ENCODE peak calls at places on chromosomes 16 and 17, in nine cellular contexts. One of them, this sample, is unnamed.
A peak's percentile ranks its signal among the peaks of the same experiment; 100 is the strongest.

GRCh38 chr16:80580109-80580832 is 39.5 kb downstream of the DYNLRB2 start:
- DNase-seq in stimulated activated CD8-positive, alpha-beta memory T cell treated with anti-CD3 and anti-CD28 coated beads, Interleukin-15, amount 100 ng/mL, for 24 hours: peak; percentile 3
- DNase-seq in NAMALWA: no peak
- DNase-seq in activated CD4-positive, alpha-beta T cell treated with anti-CD3 and anti-CD28 coated beads for 48 hours: peak; percentile 82
- DNase-seq in nephron progenitor cell: no peak
- DNase-seq in neural progenitor cell: no peak
- DNase-seq in hypothalamus: no peak
- DNase-seq in naive thymus-derived CD8-positive, alpha-beta T cell: peak; percentile 30
- DNase-seq in CD4-positive, alpha-beta T cell: peak; percentile 42
- DNase-seq in this sample: peak; percentile 63

GRCh38 chr17:13030459-13031305 is 12.9 kb upstream of the ELAC2 start:
- DNase-seq in naive thymus-derived CD8-positive, alpha-beta T cell: peak; percentile 57
- DNase-seq in CD4-positive, alpha-beta T cell: peak; percentile 27
- DNase-seq in stimulated activated CD8-positive, alpha-beta memory T cell treated with anti-CD3 and anti-CD28 coated beads, Interleukin-15, amount 100 ng/mL, for 24 hours: no peak
- DNase-seq in NAMALWA: peak; percentile 61
- DNase-seq in hypothalamus: no peak
- DNase-seq in nephron progenitor cell: peak; percentile 59
- DNase-seq in neural progenitor cell: peak; percentile 63
- DNase-seq in activated CD4-positive, alpha-beta T cell treated with anti-CD3 and anti-CD28 coated beads for 48 hours: peak; percentile 57
- DNase-seq in this sample: peak; percentile 32

GRCh38 chr17:56978441-56979090 is 635 bp downstream of the SCPEP1 start:
- DNase-seq in naive thymus-derived CD8-positive, alpha-beta T cell: no peak
- DNase-seq in activated CD4-positive, alpha-beta T cell treated with anti-CD3 and anti-CD28 coated beads for 48 hours: no peak
- DNase-seq in stimulated activated CD8-positive, alpha-beta memory T cell treated with anti-CD3 and anti-CD28 coated beads, Interleukin-15, amount 100 ng/mL, for 24 hours: no peak
- DNase-seq in CD4-positive, alpha-beta T cell: no peak
- DNase-seq in neural progenitor cell: no peak
- DNase-seq in nephron progenitor cell: no peak
- DNase-seq in NAMALWA: peak; percentile 55
- DNase-seq in hypothalamus: no peak
- DNase-seq in this sample: no peak

GRCh38 chr17:44122825-44123355 is 551 bp downstream of the HDAC5 start:
- DNase-seq in NAMALWA: peak; percentile 47
- DNase-seq in hypothalamus: no peak
- DNase-seq in naive thymus-derived CD8-positive, alpha-beta T cell: no peak
- DNase-seq in neural progenitor cell: no peak
- DNase-seq in stimulated activated CD8-positive, alpha-beta memory T cell treated with anti-CD3 and anti-CD28 coated beads, Interleukin-15, amount 100 ng/mL, for 24 hours: no peak
- DNase-seq in nephron progenitor cell: no peak
- DNase-seq in CD4-positive, alpha-beta T cell: peak; percentile 28
- DNase-seq in activated CD4-positive, alpha-beta T cell treated with anti-CD3 and anti-CD28 coated beads for 48 hours: peak; percentile 29
- DNase-seq in this sample: no peak

GRCh38 chr16:7325835-7326234 is 6.8 kb upstream of the RBFOX1 start:
- DNase-seq in naive thymus-derived CD8-positive, alpha-beta T cell: no peak
- DNase-seq in stimulated activated CD8-positive, alpha-beta memory T cell treated with anti-CD3 and anti-CD28 coated beads, Interleukin-15, amount 100 ng/mL, for 24 hours: no peak
- DNase-seq in CD4-positive, alpha-beta T cell: no peak
- DNase-seq in NAMALWA: no peak
- DNase-seq in hypothalamus: no peak
- DNase-seq in nephron progenitor cell: no peak
- DNase-seq in neural progenitor cell: no peak
- DNase-seq in activated CD4-positive, alpha-beta T cell treated with anti-CD3 and anti-CD28 coated beads for 48 hours: no peak
- DNase-seq in this sample: no peak

GRCh38 chr17:75474736-75475135 is 18.3 kb downstream of the TMEM94 start:
- DNase-seq in CD4-positive, alpha-beta T cell: no peak
- DNase-seq in hypothalamus: no peak
- DNase-seq in nephron progenitor cell: no peak
- DNase-seq in NAMALWA: no peak
- DNase-seq in neural progenitor cell: no peak
- DNase-seq in stimulated activated CD8-positive, alpha-beta memory T cell treated with anti-CD3 and anti-CD28 coated beads, Interleukin-15, amount 100 ng/mL, for 24 hours: no peak
- DNase-seq in activated CD4-positive, alpha-beta T cell treated with anti-CD3 and anti-CD28 coated beads for 48 hours: no peak
- DNase-seq in naive thymus-derived CD8-positive, alpha-beta T cell: no peak
- DNase-seq in this sample: no peak

GRCh38 chr17:38417210-38417951 is 10.9 kb upstream of the ARHGAP23 start:
- DNase-seq in neural progenitor cell: no peak
- DNase-seq in activated CD4-positive, alpha-beta T cell treated with anti-CD3 and anti-CD28 coated beads for 48 hours: no peak
- DNase-seq in CD4-positive, alpha-beta T cell: no peak
- DNase-seq in nephron progenitor cell: no peak
- DNase-seq in NAMALWA: peak; percentile 34
- DNase-seq in stimulated activated CD8-positive, alpha-beta memory T cell treated with anti-CD3 and anti-CD28 coated beads, Interleukin-15, amount 100 ng/mL, for 24 hours: no peak
- DNase-seq in naive thymus-derived CD8-positive, alpha-beta T cell: no peak
- DNase-seq in hypothalamus: no peak
- DNase-seq in this sample: no peak

GRCh38 chr17:44198721-44199552 is 747 bp downstream of the ATXN7L3 start:
- DNase-seq in neural progenitor cell: peak; percentile 89
- DNase-seq in activated CD4-positive, alpha-beta T cell treated with anti-CD3 and anti-CD28 coated beads for 48 hours: peak; percentile 61
- DNase-seq in hypothalamus: no peak
- DNase-seq in CD4-positive, alpha-beta T cell: peak; percentile 48
- DNase-seq in stimulated activated CD8-positive, alpha-beta memory T cell treated with anti-CD3 and anti-CD28 coated beads, Interleukin-15, amount 100 ng/mL, for 24 hours: no peak
- DNase-seq in nephron progenitor cell: peak; percentile 72
- DNase-seq in naive thymus-derived CD8-positive, alpha-beta T cell: peak; percentile 63
- DNase-seq in NAMALWA: peak; percentile 62
- DNase-seq in this sample: peak; percentile 25

This sample was measured in T-cell.